ENCODE peak calls at places on chromosomes 12 and 14, in five cellular contexts. U is H9, M is H1, I is neuronal stem cell, A is mesenchymal stem cell. Y is an unnamed sample.

GRCh38 chr12:46944104-46944503 is 118.3 kb upstream of the SLC38A4 start:
- DNase-seq in I (no peak), M (no peak), A (peak), U (no peak), Y (peak)

GRCh38 chr14:74504874-74505617 is 11.5 kb downstream of the ISCA2 start:
- DNase-seq in A (no peak), M (no peak), U (no peak), I (no peak), Y (no peak)

GRCh38 chr12:12334710-12335040 is 15.4 kb downstream of the MANSC1 start:
- DNase-seq in M (no peak), U (no peak), I (no peak), A (no peak), Y (no peak)

GRCh38 chr12:124369055-124369900 is 74.4 kb downstream of the RFLNA start:
- DNase-seq in U (no peak), M (no peak), A (peak), I (no peak), Y (peak)

GRCh38 chr12:26010293-26010821 is 51.9 kb downstream of the RASSF8 start:
- DNase-seq in A (no peak), U (no peak), I (no peak), M (no peak), Y (no peak)

GRCh38 chr12:65490193-65490592 is 211.7 kb downstream of the MSRB3 start:
- DNase-seq in I (no peak), U (no peak), A (no peak), M (no peak), Y (no peak)

GRCh38 chr12:102978316-102978715 is 20.8 kb downstream of the ASCL1 start:
- DNase-seq in U (no peak), A (no peak), I (no peak), M (no peak), Y (peak)

GRCh38 chr12:28222959-28223662 is 32.9 kb downstream of the CCDC91 start:
- DNase-seq in A (no peak), I (no peak), M (no peak), U (no peak), Y (no peak)

GRCh38 chr14:67187826-67188225 is 1.4 kb upstream of the GARIN2 start:
- DNase-seq in I (no peak), A (peak), M (no peak), U (no peak), Y (no peak)

GRCh38 chr12:7748774-7749296 is 1.7 kb upstream of the CLEC4C start:
- DNase-seq in U (no peak), I (no peak), A (no peak), M (no peak), Y (no peak)
- H2BK12ac ChIP-seq in U (no peak), I (no peak), A (no peak), M (peak), Y (no peak)

GRCh38 chr12:6904280-6905276 is at the start of gene LRRC23:
- DNase-seq in U (peak), I (peak), A (peak), M (peak), Y (peak)
- H4K91ac ChIP-seq in U (peak), I (no peak), A (no peak), M (no peak), Y (peak)

DNA sequence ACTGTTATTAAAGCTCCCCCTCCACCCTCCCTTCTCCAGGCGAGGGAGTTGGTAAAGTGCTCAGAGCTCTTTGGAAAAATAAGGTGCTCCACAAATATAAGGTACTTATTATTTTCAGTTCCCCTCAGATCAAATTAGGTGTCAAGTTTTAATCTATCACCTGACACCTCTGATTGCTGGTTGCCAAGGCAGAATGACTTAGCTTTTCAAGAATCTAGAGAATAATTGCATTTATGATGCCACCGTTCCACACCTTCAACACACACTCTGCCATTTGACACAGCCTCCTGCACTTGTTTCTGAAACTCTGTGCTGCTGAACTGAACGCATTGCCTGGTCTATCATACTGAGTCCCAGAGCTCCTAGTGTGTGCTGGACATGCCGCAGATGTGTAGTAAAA is 128.6 kb downstream of the CRACR2A start:
- DNase-seq in I (no peak), A (no peak), U (no peak), M (no peak), Y (no peak)
- H2BK12ac ChIP-seq in I (no peak), A (no peak), U (no peak), M (no peak), Y (no peak)

GRCh38 chr12:59973515-59973914 is 377.7 kb downstream of the SLC16A7 start:
- DNase-seq in U (no peak), M (no peak), I (no peak), A (peak), Y (no peak)

GRCh38 chr12:59980491-59980890 is 384.7 kb downstream of the SLC16A7 start:
- DNase-seq in A (no peak), I (no peak), M (no peak), U (no peak), Y (no peak)

GRCh38 chr12:59972941-59973340 is 377.1 kb downstream of the SLC16A7 start:
- DNase-seq in I (no peak), A (peak), U (no peak), M (no peak), Y (no peak)

DNA sequence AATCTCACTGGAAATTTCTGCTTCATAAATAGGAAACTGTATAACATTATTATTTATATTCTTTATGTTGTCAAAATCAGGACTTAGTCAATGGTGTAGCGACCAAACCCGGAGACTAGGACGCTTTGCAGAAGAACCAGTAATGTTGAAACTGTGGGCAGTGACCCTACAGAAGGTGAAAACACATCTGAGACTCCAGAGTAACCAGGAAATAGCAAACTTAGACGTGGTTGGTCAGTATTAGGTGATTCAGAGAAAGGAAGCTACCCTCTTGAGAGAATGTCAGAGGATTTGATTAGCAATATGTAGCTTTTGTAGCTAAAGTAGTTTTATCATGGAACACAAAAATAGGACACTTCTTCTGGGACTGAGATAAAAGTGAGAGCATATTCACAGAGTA is 381.9 kb downstream of the SLC16A7 start:
- DNase-seq in A (no peak), I (no peak), U (no peak), M (no peak), Y (no peak)
- H4K91ac ChIP-seq in A (no peak), I (no peak), U (no peak), M (no peak), Y (no peak)

GRCh38 chr12:108312073-108312884 is 26.8 kb downstream of the CMKLR1 start:
- DNase-seq in U (no peak), M (no peak), A (no peak), I (no peak), Y (peak)
- H2BK12ac ChIP-seq in U (no peak), M (peak), A (no peak), I (no peak), Y (no peak)

GRCh38 chr12:29743801-29744200 is 39.9 kb downstream of the TMTC1 start:
- DNase-seq in M (no peak), U (peak), A (peak), I (no peak), Y (peak)

GRCh38 chr12:29743072-29743471 is 40.7 kb downstream of the TMTC1 start:
- DNase-seq in I (no peak), A (no peak), M (no peak), U (no peak), Y (no peak)

GRCh38 chr12:29741342-29742241 is 42.1 kb downstream of the TMTC1 start:
- DNase-seq in I (no peak), A (peak), U (no peak), M (no peak), Y (no peak)

GRCh38 chr12:29742646-29743045 is 41.1 kb downstream of the TMTC1 start:
- DNase-seq in U (no peak), A (no peak), M (no peak), I (no peak), Y (no peak)

DNA sequence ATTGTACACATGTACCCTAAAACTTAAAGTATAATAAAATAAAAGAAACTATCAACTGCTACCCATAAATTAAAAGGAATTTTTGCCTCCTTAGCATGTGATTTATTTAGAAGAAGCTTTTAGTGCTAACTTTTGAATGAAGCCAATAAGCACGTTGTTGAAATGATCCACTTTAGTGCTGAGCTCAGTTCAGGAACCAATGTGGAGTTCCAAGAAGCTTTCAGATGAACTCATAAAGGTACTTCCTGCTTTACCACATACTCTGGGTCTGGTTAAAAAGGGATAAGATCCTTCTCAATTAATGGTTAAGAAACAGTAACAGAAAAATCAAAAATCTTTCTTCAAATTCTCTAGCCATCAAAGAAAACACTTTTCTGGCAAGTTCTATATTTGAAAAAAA is 39.4 kb downstream of the TMTC1 start:
- DNase-seq in I (no peak), A (peak), M (no peak), U (no peak), Y (no peak)
- H4K91ac ChIP-seq in I (no peak), A (no peak), M (no peak), U (no peak), Y (no peak)

GRCh38 chr14:101518611-101519048 is 42.7 kb upstream of the DIO3 start:
- DNase-seq in I (no peak), M (no peak), U (no peak), A (no peak), Y (no peak)

GRCh38 chr14:101512396-101512695 is 48.9 kb upstream of the DIO3 start:
- DNase-seq in I (no peak), A (no peak), M (no peak), U (no peak), Y (no peak)

GRCh38 chr14:101514136-101514535 is 47.2 kb upstream of the DIO3 start:
- DNase-seq in M (no peak), A (no peak), U (no peak), I (no peak), Y (no peak)

GRCh38 chr14:101519090-101519489 is 42.2 kb upstream of the DIO3 start:
- DNase-seq in I (no peak), A (no peak), M (no peak), U (no peak), Y (no peak)

GRCh38 chr14:101516401-101516800 is 44.9 kb upstream of the DIO3 start:
- DNase-seq in U (no peak), M (no peak), A (no peak), I (no peak), Y (no peak)
- H2BK12ac ChIP-seq in U (no peak), M (no peak), A (no peak), I (peak), Y (no peak)

Y was measured in trophoblast cell.